ENCODE peak calls at places on chromosomes 12 and 14, in six cellular contexts. D, S, O, V, E and T are unnamed samples.

GRCh38 chr14:34460841-34461240 is 1.2 kb downstream of the SPTSSA start:
- DNase-seq in D (no peak), S (no peak), O (no peak), V (no peak), E (no peak), T (no peak)

GRCh38 chr14:66379116-66379515 is 107.1 kb upstream of the CCDC196 start:
- DNase-seq in D (no peak), S (no peak), O (no peak), V (no peak), E (no peak), T (peak)

GRCh38 chr14:104184506-104184905 is 46.1 kb downstream of the KIF26A start:
- DNase-seq in D (no peak), S (no peak), O (no peak), V (peak), E (no peak), T (no peak)

GRCh38 chr12:51694146-51694545 is 103.1 kb downstream of the SCN8A start:
- DNase-seq in D (no peak), S (no peak), O (no peak), V (no peak), E (no peak), T (no peak)

GRCh38 chr14:57755018-57755521 is 110.8 kb downstream of the SLC35F4 start:
- DNase-seq in D (no peak), S (no peak), O (no peak), V (no peak), E (no peak), T (no peak)

GRCh38 chr12:127083028-127083949 is 1183.7 kb upstream of the TMEM132C start:
- DNase-seq in D (no peak), S (no peak), O (no peak), V (no peak), E (no peak), T (no peak)

GRCh38 chr12:3453947-3454675 is 36.9 kb upstream of the PRMT8 start:
- DNase-seq in D (no peak), S (no peak), O (no peak), V (no peak), E (no peak), T (no peak)

GRCh38 chr14:90491868-90492560 is 95.2 kb downstream of the CALM1 start:
- DNase-seq in D (no peak), S (no peak), O (no peak), V (no peak), E (no peak), T (no peak)

GRCh38 chr12:116687888-116688287 is 50.0 kb downstream of the SPRING1 start:
- DNase-seq in D (no peak), S (no peak), O (peak), V (peak), E (no peak), T (no peak)

GRCh38 chr14:38138581-38139138 is 69.0 kb upstream of the SSTR1 start:
- DNase-seq in D (no peak), S (no peak), O (no peak), V (no peak), E (no peak), T (no peak)

GRCh38 chr12:19967486-19967885 is 400.9 kb upstream of the PDE3A start:
- DNase-seq in D (no peak), S (no peak), O (no peak), V (no peak), E (no peak), T (no peak)

GRCh38 chr12:96534339-96534738 is 45.0 kb downstream of the CFAP54 start:
- DNase-seq in D (no peak), S (no peak), O (no peak), V (no peak), E (no peak), T (no peak)

GRCh38 chr14:89589400-89590128 is 172.5 kb upstream of the FOXN3 start:
- DNase-seq in D (no peak), S (no peak), O (no peak), V (no peak), E (no peak), T (no peak)

GRCh38 chr12:76685246-76685678 is 78.7 kb upstream of the ZDHHC17 start:
- DNase-seq in D (no peak), S (no peak), O (no peak), V (peak), E (no peak), T (no peak)

GRCh38 chr14:54435500-54435981 is 5.6 kb downstream of the CNIH1 start:
- DNase-seq in D (no peak), S (no peak), O (peak), V (no peak), E (no peak), T (no peak)

GRCh38 chr12:27462151-27462694 is 15.7 kb downstream of the SMCO2 start:
- DNase-seq in D (no peak), S (no peak), O (no peak), V (no peak), E (no peak), T (no peak)

GRCh38 chr12:116736962-116737773 is 701 bp downstream of the SPRING1 start:
- DNase-seq in D (no peak), S (no peak), O (no peak), V (peak), E (no peak), T (no peak)

GRCh38 chr12:92495108-92495507 is 207.7 kb upstream of the PLEKHG7 start:
- DNase-seq in D (no peak), S (no peak), O (no peak), V (no peak), E (no peak), T (no peak)

GRCh38 chr12:111405149-111405855 is 421 bp upstream of the SH2B3 start:
- DNase-seq in D (peak), S (peak), O (peak), V (peak), E (peak), T (peak)

GRCh38 chr14:100307215-100308111 is 1.2 kb upstream of the SLC25A29 start:
- DNase-seq in D (no peak), S (no peak), O (no peak), V (peak), E (no peak), T (no peak)

GRCh38 chr12:3152013-3152412 is 74.8 kb downstream of the TSPAN9 start:
- DNase-seq in D (no peak), S (no peak), O (no peak), V (peak), E (no peak), T (no peak)

GRCh38 chr12:92334552-92334951 is 188.9 kb upstream of the BTG1 start:
- DNase-seq in D (no peak), S (no peak), O (no peak), V (no peak), E (no peak), T (no peak)

GRCh38 chr14:103574707-103575285 is 12.0 kb downstream of the COA8 start:
- DNase-seq in D (no peak), S (no peak), O (no peak), V (no peak), E (no peak), T (no peak)

GRCh38 chr12:98698603-98699463 is 53.7 kb downstream of the APAF1 start:
- DNase-seq in D (peak), S (no peak), O (peak), V (peak), E (no peak), T (no peak)

GRCh38 chr14:54857830-54858269 is 44.8 kb downstream of the GCH1 start:
- DNase-seq in D (peak), S (no peak), O (no peak), V (no peak), E (no peak), T (no peak)

GRCh38 chr14:45610303-45610702 is 357.3 kb upstream of the MIS18BP1 start:
- DNase-seq in D (no peak), S (no peak), O (no peak), V (no peak), E (no peak), T (no peak)

GRCh38 chr12:127241056-127241830 is 1025.7 kb upstream of the TMEM132C start:
- DNase-seq in D (peak), S (no peak), O (no peak), V (no peak), E (no peak), T (no peak)

GRCh38 chr14:23071244-23071974 is 14.1 kb upstream of the CDH24 start:
- DNase-seq in D (peak), S (peak), O (peak), V (peak), E (no peak), T (peak)

GRCh38 chr14:75461755-75462349 is 34.0 kb downstream of the JDP2 start:
- DNase-seq in D (no peak), S (no peak), O (no peak), V (no peak), E (no peak), T (no peak)

GRCh38 chr14:59657769-59658168 is 81.2 kb upstream of the CCDC175 start:
- DNase-seq in D (no peak), S (no peak), O (no peak), V (no peak), E (no peak), T (no peak)

GRCh38 chr12:50642035-50642451 is 121.9 kb upstream of the ATF1 start:
- DNase-seq in D (no peak), S (no peak), O (no peak), V (no peak), E (no peak), T (no peak)

GRCh38 chr12:105482976-105483375 is 152.5 kb downstream of the C12orf75 start:
- DNase-seq in D (no peak), S (no peak), O (no peak), V (no peak), E (no peak), T (no peak)

GRCh38 chr12:72236071-72236705 is 36.0 kb upstream of the TRHDE start:
- DNase-seq in D (no peak), S (no peak), O (no peak), V (no peak), E (no peak), T (no peak)

GRCh38 chr14:24674204-24674970 is 40.4 kb upstream of the GZMB start:
- DNase-seq in D (no peak), S (no peak), O (no peak), V (no peak), E (no peak), T (no peak)

GRCh38 chr14:55847766-55848165 is 267.8 kb downstream of the KTN1 start:
- DNase-seq in D (no peak), S (no peak), O (no peak), V (no peak), E (no peak), T (no peak)

GRCh38 chr12:43655586-43655985 is 103.0 kb downstream of the PUS7L start:
- DNase-seq in D (no peak), S (no peak), O (no peak), V (no peak), E (no peak), T (no peak)